ENCODE peak calls at places on chromosome 22, in five cellular contexts. A is activated T-helper 9 cell treated with anti-CD3 and anti-CD28 coated beads, Interleukin-2, amount 50 U/mL, for 16 hours; R is stimulated activated CD4-positive, alpha-beta T cell treated with anti-CD3 and anti-CD28 coated beads, Interleukin-15, amount 100 ng/mL, for 24 hours; N is GM10248; L is KG1. F is an unnamed sample.

GRCh38 chr22:20191000-20191515 is 40.2 kb upstream of the CCDC188 start:
- DNase-seq in A (no peak), R (no peak), N (no peak), L (no peak), F (no peak)

GRCh38 chr22:41197808-41198585 is 7.1 kb upstream of the L3MBTL2 start:
- DNase-seq in A (peak), R (peak), N (no peak), L (peak), F (peak)

GRCh38 chr22:30277547-30278344 is 11.1 kb upstream of the OSM start:
- DNase-seq in A (no peak), R (no peak), N (no peak), L (no peak), F (no peak)

GRCh38 chr22:16970446-16970845 is 37.6 kb downstream of the GAB4 start:
- DNase-seq in A (no peak), R (peak), N (no peak), L (peak), F (no peak)

GRCh38 chr22:30872282-30873041 is 96.1 kb downstream of the MORC2 start:
- DNase-seq in A (no peak), R (no peak), N (no peak), L (no peak), F (no peak)

GRCh38 chr22:24178021-24178431 is 3.3 kb upstream of the SUSD2 start:
- DNase-seq in A (no peak), R (no peak), N (no peak), L (no peak), F (no peak)

GRCh38 chr22:20503816-20504215 is 3.6 kb upstream of the MED15 start:
- DNase-seq in A (no peak), R (no peak), N (no peak), L (no peak), F (no peak)

GRCh38 chr22:43435851-43436535 is 24.2 kb downstream of the MPPED1 start:
- DNase-seq in A (no peak), R (no peak), N (no peak), L (no peak), F (no peak)

GRCh38 chr22:38240734-38241252 is 32.0 kb downstream of the TMEM184B start:
- DNase-seq in A (no peak), R (no peak), N (no peak), L (no peak), F (peak)

GRCh38 chr22:46638601-46639431 is 18.6 kb downstream of the GRAMD4 start:
- DNase-seq in A (no peak), R (no peak), N (no peak), L (no peak), F (no peak)

GRCh38 chr22:34973926-34974325 is 92.0 kb upstream of the ISX start:
- DNase-seq in A (no peak), R (no peak), N (no peak), L (no peak), F (no peak)

GRCh38 chr22:19875061-19875530 is 20.4 kb upstream of the GNB1L start:
- DNase-seq in A (no peak), R (no peak), N (no peak), L (no peak), F (no peak)

GRCh38 chr22:49979587-49980264 is 19.2 kb downstream of the PIM3 start:
- DNase-seq in A (no peak), R (peak), N (no peak), L (no peak), F (no peak)

GRCh38 chr22:46195487-46196165 is 45.3 kb downstream of the PPARA start:
- DNase-seq in A (no peak), R (no peak), N (no peak), L (no peak), F (no peak)

GRCh38 chr22:32800158-32800557 is 1.3 kb upstream of the TIMP3 start:
- DNase-seq in A (no peak), R (no peak), N (no peak), L (no peak), F (no peak)

GRCh38 chr22:22836635-22837034 is 51.0 kb upstream of the IGLL5 start:
- DNase-seq in A (no peak), R (no peak), N (no peak), L (no peak), F (no peak)

GRCh38 chr22:37569009-37569920 is 9.0 kb downstream of the CDC42EP1 start:
- DNase-seq in A (no peak), R (no peak), N (no peak), L (no peak), F (no peak)

GRCh38 chr22:34070051-34070450 is 149.8 kb upstream of the LARGE1 start:
- DNase-seq in A (no peak), R (no peak), N (no peak), L (no peak), F (no peak)

GRCh38 chr22:44084044-44084772 is 60.1 kb downstream of the PARVB start:
- DNase-seq in A (no peak), R (no peak), N (no peak), L (no peak), F (no peak)

GRCh38 chr22:20430641-20431519 is 6.7 kb downstream of the SCARF2 start:
- DNase-seq in A (peak), R (peak), N (no peak), L (peak), F (no peak)

GRCh38 chr22:25827415-25827814 is 85.4 kb downstream of the MYO18B start:
- DNase-seq in A (no peak), R (no peak), N (no peak), L (no peak), F (no peak)

GRCh38 chr22:23542933-23543332 is 37.2 kb downstream of the IGLL1 start:
- DNase-seq in A (no peak), R (no peak), N (no peak), L (no peak), F (no peak)

GRCh38 chr22:44931077-44931540 is 78.7 kb downstream of the PHF21B start:
- DNase-seq in A (no peak), R (no peak), N (no peak), L (no peak), F (no peak)

GRCh38 chr22:16949561-16949960 is 58.5 kb downstream of the GAB4 start:
- DNase-seq in A (no peak), R (peak), N (no peak), L (no peak), F (no peak)

GRCh38 chr22:40525250-40525884 is 111.2 kb downstream of the MRTFA start:
- DNase-seq in A (peak), R (peak), N (no peak), L (peak), F (no peak)

GRCh38 chr22:29625090-29625825 is 21.8 kb downstream of the NF2 start:
- DNase-seq in A (peak), R (peak), N (peak), L (no peak), F (peak)

GRCh38 chr22:26017932-26018331 is 151.3 kb upstream of the SEZ6L start:
- DNase-seq in A (no peak), R (no peak), N (no peak), L (no peak), F (no peak)

GRCh38 chr22:21641417-21641794 is 696 bp upstream of the SDF2L1 start:
- DNase-seq in A (no peak), R (no peak), N (no peak), L (no peak), F (no peak)

GRCh38 chr22:37716708-37717107 is 19.9 kb downstream of the TRIOBP start:
- DNase-seq in A (no peak), R (no peak), N (no peak), L (no peak), F (no peak)

GRCh38 chr22:46004105-46004866 is 27.3 kb upstream of the WNT7B start:
- DNase-seq in A (no peak), R (no peak), N (no peak), L (no peak), F (no peak)

F was measured in HTR-8/SVneo.